ENCODE peak calls at places on chromosomes 3 and 15, in six cellular contexts. One of them, this sample, is unnamed.

GRCh38 chr3:120070263-120070981 is 23.8 kb downstream of the GSK3B start:
- DNase-seq in CD4-positive, alpha-beta T cell: no peak
- DNase-seq in neural crest cell: no peak
- DNase-seq in foreskin fibroblast: no peak
- DNase-seq in cardiac muscle cell: no peak
- DNase-seq in tibial nerve: no peak
- DNase-seq in this sample: no peak

GRCh38 chr3:131432441-131432840 is 50.9 kb downstream of the NUDT16 start:
- DNase-seq in tibial nerve: no peak
- DNase-seq in CD4-positive, alpha-beta T cell: no peak
- DNase-seq in cardiac muscle cell: no peak
- DNase-seq in foreskin fibroblast: no peak
- DNase-seq in neural crest cell: no peak
- DNase-seq in this sample: no peak

GRCh38 chr15:100234158-100235029 is 107.4 kb downstream of the ADAMTS17 start:
- DNase-seq in tibial nerve: no peak
- DNase-seq in neural crest cell: no peak
- DNase-seq in cardiac muscle cell: no peak
- DNase-seq in CD4-positive, alpha-beta T cell: no peak
- DNase-seq in foreskin fibroblast: no peak
- DNase-seq in this sample: no peak

GRCh38 chr3:88896026-88896425 is 211.4 kb upstream of the EPHA3 start:
- DNase-seq in foreskin fibroblast: no peak
- DNase-seq in CD4-positive, alpha-beta T cell: no peak
- DNase-seq in neural crest cell: no peak
- DNase-seq in cardiac muscle cell: no peak
- DNase-seq in tibial nerve: no peak
- DNase-seq in this sample: no peak

GRCh38 chr3:184380627-184381260 is 890 bp downstream of the CHRD start:
- DNase-seq in tibial nerve: no peak
- DNase-seq in foreskin fibroblast: peak; percentile 26
- DNase-seq in neural crest cell: no peak
- DNase-seq in cardiac muscle cell: peak; percentile 24
- DNase-seq in CD4-positive, alpha-beta T cell: no peak
- DNase-seq in this sample: no peak

GRCh38 chr15:49860101-49860500 is 239.3 kb downstream of the DTWD1 start:
- DNase-seq in neural crest cell: no peak
- DNase-seq in CD4-positive, alpha-beta T cell: no peak
- DNase-seq in foreskin fibroblast: peak; percentile 77
- DNase-seq in cardiac muscle cell: no peak
- DNase-seq in tibial nerve: no peak
- DNase-seq in this sample: no peak

GRCh38 chr3:185270262-185270955 is 16.6 kb upstream of the EHHADH start:
- DNase-seq in neural crest cell: peak; percentile 28
- DNase-seq in foreskin fibroblast: peak; percentile 57
- DNase-seq in tibial nerve: no peak
- DNase-seq in CD4-positive, alpha-beta T cell: no peak
- DNase-seq in cardiac muscle cell: peak; percentile 43
- DNase-seq in this sample: no peak

GRCh38 chr3:16322189-16322588 is 57.2 kb downstream of the OXNAD1 start:
- DNase-seq in tibial nerve: no peak
- DNase-seq in foreskin fibroblast: no peak
- DNase-seq in CD4-positive, alpha-beta T cell: no peak
- DNase-seq in cardiac muscle cell: no peak
- DNase-seq in neural crest cell: no peak
- DNase-seq in this sample: no peak

GRCh38 chr3:19060404-19060803 is 87.9 kb upstream of the KCNH8 start:
- DNase-seq in cardiac muscle cell: no peak
- DNase-seq in CD4-positive, alpha-beta T cell: no peak
- DNase-seq in tibial nerve: no peak
- DNase-seq in foreskin fibroblast: no peak
- DNase-seq in neural crest cell: no peak
- DNase-seq in this sample: no peak

GRCh38 chr15:40436892-40437753 is 3.6 kb upstream of the BAHD1 start:
- DNase-seq in neural crest cell: no peak
- DNase-seq in tibial nerve: no peak
- DNase-seq in foreskin fibroblast: no peak
- DNase-seq in CD4-positive, alpha-beta T cell: no peak
- DNase-seq in cardiac muscle cell: no peak
- DNase-seq in this sample: no peak

GRCh38 chr3:51669241-51670052 is 1.6 kb upstream of the TEX264 start:
- DNase-seq in cardiac muscle cell: peak; percentile 88
- DNase-seq in CD4-positive, alpha-beta T cell: peak; percentile 76
- DNase-seq in neural crest cell: peak; percentile 86
- DNase-seq in foreskin fibroblast: peak; percentile 94
- DNase-seq in tibial nerve: peak; percentile 81
- DNase-seq in this sample: peak; percentile 52

GRCh38 chr15:69573815-69574472 is 121.3 kb downstream of the RPLP1 start:
- DNase-seq in CD4-positive, alpha-beta T cell: no peak
- DNase-seq in foreskin fibroblast: no peak
- DNase-seq in neural crest cell: no peak
- DNase-seq in cardiac muscle cell: no peak
- DNase-seq in tibial nerve: no peak
- DNase-seq in this sample: no peak

GRCh38 chr3:100230715-100231114 is 30.1 kb upstream of the TBC1D23 start:
- DNase-seq in CD4-positive, alpha-beta T cell: no peak
- DNase-seq in neural crest cell: no peak
- DNase-seq in foreskin fibroblast: no peak
- DNase-seq in tibial nerve: no peak
- DNase-seq in cardiac muscle cell: no peak
- DNase-seq in this sample: no peak

GRCh38 chr15:59950603-59951388 is 53.3 kb upstream of the FOXB1 start:
- DNase-seq in tibial nerve: no peak
- DNase-seq in cardiac muscle cell: no peak
- DNase-seq in neural crest cell: no peak
- DNase-seq in CD4-positive, alpha-beta T cell: no peak
- DNase-seq in foreskin fibroblast: no peak
- DNase-seq in this sample: no peak

GRCh38 chr15:36777941-36778340 is 198.5 kb downstream of the CDIN1 start:
- DNase-seq in cardiac muscle cell: no peak
- DNase-seq in CD4-positive, alpha-beta T cell: no peak
- DNase-seq in foreskin fibroblast: peak; percentile 14
- DNase-seq in neural crest cell: no peak
- DNase-seq in tibial nerve: no peak
- DNase-seq in this sample: no peak

GRCh38 chr15:51281368-51281967 is 56.9 kb downstream of the CYP19A1 start:
- DNase-seq in CD4-positive, alpha-beta T cell: no peak
- DNase-seq in cardiac muscle cell: peak; percentile 76
- DNase-seq in tibial nerve: no peak
- DNase-seq in foreskin fibroblast: peak; percentile 73
- DNase-seq in neural crest cell: peak; percentile 47
- DNase-seq in this sample: peak; percentile 37

GRCh38 chr3:83002869-83003445 is 1241.5 kb upstream of the GBE1 start:
- DNase-seq in tibial nerve: no peak
- DNase-seq in cardiac muscle cell: no peak
- DNase-seq in foreskin fibroblast: no peak
- DNase-seq in CD4-positive, alpha-beta T cell: no peak
- DNase-seq in neural crest cell: no peak
- DNase-seq in this sample: no peak

GRCh38 chr15:77130315-77130930 is 59.5 kb upstream of the TSPAN3 start:
- DNase-seq in cardiac muscle cell: no peak
- DNase-seq in foreskin fibroblast: no peak
- DNase-seq in neural crest cell: no peak
- DNase-seq in tibial nerve: no peak
- DNase-seq in CD4-positive, alpha-beta T cell: no peak
- DNase-seq in this sample: no peak

GRCh38 chr3:8482960-8483665 is 18.5 kb upstream of the LMCD1 start:
- DNase-seq in CD4-positive, alpha-beta T cell: no peak
- DNase-seq in tibial nerve: peak; percentile 44
- DNase-seq in cardiac muscle cell: no peak
- DNase-seq in neural crest cell: no peak
- DNase-seq in foreskin fibroblast: peak; percentile 96
- DNase-seq in this sample: peak; percentile 80

DNA sequence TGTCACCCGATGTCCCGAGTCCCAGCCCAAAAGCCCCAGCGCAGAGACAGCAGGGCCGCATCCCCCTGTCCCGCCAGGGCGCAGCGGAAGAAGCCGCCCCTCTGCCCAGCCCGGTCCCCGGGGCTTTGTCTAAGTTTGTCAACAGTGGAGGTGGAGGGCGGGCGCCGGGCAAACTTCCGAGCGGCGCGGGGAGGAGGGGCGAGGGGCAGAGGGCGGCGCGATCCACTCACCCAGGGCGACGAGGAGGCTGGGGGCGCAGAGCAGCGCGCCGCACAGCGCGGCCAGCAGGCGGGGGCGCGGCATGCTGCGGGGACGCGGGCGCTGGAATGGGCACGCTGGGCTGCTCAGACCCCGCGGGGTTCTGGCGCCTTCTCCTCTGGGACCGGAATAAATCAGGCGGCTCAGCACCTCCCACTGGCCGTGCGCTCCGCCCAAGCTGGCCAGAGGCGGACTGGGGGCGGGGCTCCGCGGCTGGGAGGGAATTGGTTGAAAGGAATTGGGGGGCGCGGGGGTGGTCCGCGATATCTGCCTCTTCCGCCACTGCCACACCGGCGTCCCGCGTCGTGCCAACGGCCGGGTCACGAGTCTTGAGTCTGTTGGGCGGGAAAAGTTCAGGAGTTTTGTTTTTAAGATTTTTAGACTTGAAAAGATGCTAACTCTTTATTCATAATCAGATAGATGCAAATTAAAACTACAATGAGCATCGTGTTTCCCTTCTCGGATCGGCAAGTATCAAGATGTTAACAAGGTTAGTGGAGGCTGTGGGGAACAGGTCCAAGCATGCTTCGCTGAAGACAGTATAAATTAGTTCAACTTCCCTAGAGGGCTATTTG is at the start of gene MFGE8:
- DNase-seq in CD4-positive, alpha-beta T cell: peak; percentile 66
- DNase-seq in tibial nerve: peak; percentile 72
- DNase-seq in foreskin fibroblast: peak; percentile 86
- DNase-seq in cardiac muscle cell: peak; percentile 94
- DNase-seq in neural crest cell: peak; percentile 81
- DNase-seq in this sample: no peak
- TF ChIP-seq CTCF in CD4-positive, alpha-beta T cell: peak; percentile 41
- TF ChIP-seq CTCF in tibial nerve: no peak
- TF ChIP-seq CTCF in foreskin fibroblast: no peak
- TF ChIP-seq CTCF in cardiac muscle cell: peak; percentile 2
- TF ChIP-seq CTCF in neural crest cell: no peak
- TF ChIP-seq CTCF in this sample: no peak

DNA sequence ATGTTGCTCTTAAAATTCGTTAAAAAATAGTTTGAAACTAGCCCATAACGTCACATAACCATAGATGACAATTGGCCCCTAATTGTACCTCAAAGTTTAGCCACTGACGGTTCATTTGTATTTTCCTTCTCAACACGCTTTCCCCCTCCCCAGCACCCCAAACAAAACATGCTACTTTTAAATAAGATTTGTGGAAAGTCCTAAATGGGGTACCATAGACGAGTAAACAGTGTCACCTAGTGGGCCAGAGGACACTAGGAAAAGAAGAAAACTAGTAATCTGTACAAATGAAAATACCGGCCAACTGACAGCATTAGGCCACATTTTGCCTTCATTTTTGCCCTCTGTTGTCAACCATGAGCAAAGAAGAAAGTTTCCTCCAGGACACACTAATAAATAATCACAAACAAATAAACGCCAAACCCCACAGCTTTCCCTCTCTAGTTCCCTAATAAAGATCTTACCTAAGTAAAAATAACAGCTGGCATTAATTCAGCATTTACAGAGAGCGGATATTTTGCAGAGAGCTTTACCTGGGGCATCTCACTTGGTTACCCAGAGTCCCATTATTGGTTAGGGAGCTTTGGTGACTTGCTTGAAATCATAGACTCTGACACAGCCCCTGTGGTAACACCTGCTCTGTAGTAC is 175.1 kb upstream of the ATP11B start:
- DNase-seq in CD4-positive, alpha-beta T cell: no peak
- DNase-seq in foreskin fibroblast: no peak
- DNase-seq in neural crest cell: peak; percentile 19
- DNase-seq in cardiac muscle cell: peak; percentile 32
- DNase-seq in tibial nerve: no peak
- DNase-seq in this sample: no peak
- TF ChIP-seq CTCF in CD4-positive, alpha-beta T cell: no peak
- TF ChIP-seq CTCF in foreskin fibroblast: no peak
- TF ChIP-seq CTCF in neural crest cell: peak; percentile 85
- TF ChIP-seq CTCF in cardiac muscle cell: peak; percentile 15
- TF ChIP-seq CTCF in tibial nerve: peak; percentile 61
- TF ChIP-seq CTCF in this sample: no peak

GRCh38 chr3:139672247-139672646 is 5.5 kb downstream of the NMNAT3 start:
- DNase-seq in tibial nerve: no peak
- DNase-seq in neural crest cell: no peak
- DNase-seq in foreskin fibroblast: no peak
- DNase-seq in CD4-positive, alpha-beta T cell: no peak
- DNase-seq in cardiac muscle cell: no peak
- DNase-seq in this sample: no peak

GRCh38 chr3:139672884-139673283 is 4.9 kb downstream of the NMNAT3 start:
- DNase-seq in tibial nerve: no peak
- DNase-seq in foreskin fibroblast: no peak
- DNase-seq in cardiac muscle cell: no peak
- DNase-seq in neural crest cell: no peak
- DNase-seq in CD4-positive, alpha-beta T cell: no peak
- DNase-seq in this sample: no peak

GRCh38 chr3:139674585-139675260 is 3.0 kb downstream of the NMNAT3 start:
- DNase-seq in neural crest cell: no peak
- DNase-seq in CD4-positive, alpha-beta T cell: no peak
- DNase-seq in tibial nerve: no peak
- DNase-seq in foreskin fibroblast: no peak
- DNase-seq in cardiac muscle cell: no peak
- DNase-seq in this sample: no peak

GRCh38 chr3:139668332-139668731 is 9.4 kb downstream of the NMNAT3 start:
- DNase-seq in cardiac muscle cell: no peak
- DNase-seq in tibial nerve: no peak
- DNase-seq in neural crest cell: no peak
- DNase-seq in CD4-positive, alpha-beta T cell: no peak
- DNase-seq in foreskin fibroblast: no peak
- DNase-seq in this sample: no peak

GRCh38 chr3:139670196-139670595 is 7.6 kb downstream of the NMNAT3 start:
- DNase-seq in tibial nerve: no peak
- DNase-seq in cardiac muscle cell: no peak
- DNase-seq in foreskin fibroblast: no peak
- DNase-seq in neural crest cell: no peak
- DNase-seq in CD4-positive, alpha-beta T cell: no peak
- DNase-seq in this sample: no peak
- TF ChIP-seq CTCF in tibial nerve: no peak
- TF ChIP-seq CTCF in cardiac muscle cell: no peak
- TF ChIP-seq CTCF in foreskin fibroblast: no peak
- TF ChIP-seq CTCF in neural crest cell: no peak
- TF ChIP-seq CTCF in CD4-positive, alpha-beta T cell: no peak
- TF ChIP-seq CTCF in this sample: no peak

GRCh38 chr3:39064646-39065045 is 12.8 kb downstream of the WDR48 start:
- DNase-seq in foreskin fibroblast: peak; percentile 46
- DNase-seq in CD4-positive, alpha-beta T cell: no peak
- DNase-seq in neural crest cell: no peak
- DNase-seq in tibial nerve: no peak
- DNase-seq in cardiac muscle cell: no peak
- DNase-seq in this sample: no peak

GRCh38 chr3:39063143-39063542 is 11.3 kb downstream of the WDR48 start:
- DNase-seq in cardiac muscle cell: no peak
- DNase-seq in tibial nerve: no peak
- DNase-seq in foreskin fibroblast: no peak
- DNase-seq in CD4-positive, alpha-beta T cell: no peak
- DNase-seq in neural crest cell: no peak
- DNase-seq in this sample: no peak

GRCh38 chr3:39062180-39062579 is 10.4 kb downstream of the WDR48 start:
- DNase-seq in CD4-positive, alpha-beta T cell: no peak
- DNase-seq in cardiac muscle cell: no peak
- DNase-seq in foreskin fibroblast: no peak
- DNase-seq in neural crest cell: no peak
- DNase-seq in tibial nerve: no peak
- DNase-seq in this sample: no peak

GRCh38 chr3:39067286-39067685 is 15.5 kb downstream of the WDR48 start:
- DNase-seq in tibial nerve: no peak
- DNase-seq in CD4-positive, alpha-beta T cell: no peak
- DNase-seq in foreskin fibroblast: no peak
- DNase-seq in cardiac muscle cell: no peak
- DNase-seq in neural crest cell: no peak
- DNase-seq in this sample: no peak

GRCh38 chr3:39065197-39065596 is 13.4 kb downstream of the WDR48 start:
- DNase-seq in tibial nerve: no peak
- DNase-seq in CD4-positive, alpha-beta T cell: no peak
- DNase-seq in neural crest cell: no peak
- DNase-seq in cardiac muscle cell: peak; percentile 60
- DNase-seq in foreskin fibroblast: peak; percentile 48
- DNase-seq in this sample: no peak
- TF ChIP-seq CTCF in tibial nerve: peak; percentile 8
- TF ChIP-seq CTCF in CD4-positive, alpha-beta T cell: peak; percentile 14
- TF ChIP-seq CTCF in neural crest cell: peak; percentile 55
- TF ChIP-seq CTCF in cardiac muscle cell: peak; percentile 54
- TF ChIP-seq CTCF in foreskin fibroblast: peak; percentile 57
- TF ChIP-seq CTCF in this sample: peak; percentile 57